ENCODE peak calls at places on chromosomes 3 and 15, in four cellular contexts. P is A549, T is HepG2, G is GM12878. K is an unnamed sample.

GRCh38 chr15:40081691-40082194 is 26.9 kb downstream of the BMF start:
- DNase-seq in G (no peak), T (peak; percentile 96), P (peak; percentile 32), K (peak; percentile 46)

GRCh38 chr3:25007974-25008658 is 419.9 kb upstream of the RARB start:
- DNase-seq in P (no peak), G (peak; percentile 15), T (no peak), K (no peak)

GRCh38 chr15:40016224-40016865 is 22.6 kb downstream of the SRP14 start:
- DNase-seq in G (no peak), P (no peak), T (no peak), K (no peak)

GRCh38 chr15:25236143-25236860 is 202.5 kb downstream of the UBE3A start:
- DNase-seq in T (no peak), G (no peak), P (no peak), K (no peak)

GRCh38 chr3:110164632-110165240 is 827.4 kb upstream of the DPPA4 start:
- DNase-seq in T (no peak), P (peak; percentile 47), G (no peak), K (no peak)

GRCh38 chr15:95247068-95247984 is 1016.0 kb downstream of the MCTP2 start:
- DNase-seq in T (peak; percentile 4), G (no peak), P (peak; percentile 96), K (peak; percentile 61)

GRCh38 chr3:170180107-170180951 is 1.2 kb downstream of the PHC3 start:
- DNase-seq in G (no peak), T (no peak), P (no peak), K (peak; percentile 28)

GRCh38 chr15:38991701-38992100 is 427.1 kb upstream of the RASGRP1 start:
- DNase-seq in T (no peak), G (no peak), P (no peak), K (no peak)

GRCh38 chr3:78823859-78824258 is 943.9 kb downstream of the ROBO1 start:
- DNase-seq in T (peak; percentile 37), P (peak; percentile 57), G (no peak), K (no peak)

GRCh38 chr15:90348456-90348855 is 3.6 kb upstream of the ZNF774 start:
- DNase-seq in T (no peak), G (no peak), P (no peak), K (no peak)

GRCh38 chr3:89179355-89179997 is 72.1 kb downstream of the EPHA3 start:
- DNase-seq in G (peak; percentile 16), P (no peak), T (no peak), K (no peak)

GRCh38 chr3:141305436-141305835 is 62.9 kb upstream of the ZBTB38 start:
- DNase-seq in T (peak; percentile 24), P (peak; percentile 77), G (no peak), K (no peak)

GRCh38 chr15:67105065-67105951 is 39.9 kb downstream of the SMAD3 start:
- DNase-seq in G (no peak), P (peak; percentile 97), T (peak; percentile 93), K (no peak)

GRCh38 chr3:56787784-56788256 is 13.9 kb downstream of the ARHGEF3 start:
- DNase-seq in G (no peak), T (no peak), P (no peak), K (no peak)

GRCh38 chr15:80507638-80508316 is 103.6 kb downstream of the ARNT2 start:
- DNase-seq in P (no peak), T (no peak), G (no peak), K (no peak)

GRCh38 chr15:52143862-52144261 is 31.3 kb upstream of the BCL2L10 start:
- DNase-seq in G (no peak), T (peak; percentile 63), P (peak; percentile 46), K (peak; percentile 38)

GRCh38 chr3:16871915-16872842 is 12.6 kb upstream of the PLCL2 start:
- DNase-seq in T (no peak), G (no peak), P (no peak), K (no peak)

GRCh38 chr3:17680530-17680929 is 61.9 kb downstream of the TBC1D5 start:
- DNase-seq in G (no peak), P (no peak), T (no peak), K (no peak)

GRCh38 chr15:48647963-48648362 is 2.5 kb upstream of the FBN1 start:
- DNase-seq in P (peak; percentile 30), T (no peak), G (no peak), K (no peak)

GRCh38 chr3:124057453-124057852 is 65.5 kb upstream of the ROPN1 start:
- DNase-seq in G (no peak), T (no peak), P (no peak), K (no peak)

GRCh38 chr3:129654126-129654525 is 47.6 kb upstream of the PLXND1 start:
- DNase-seq in T (no peak), G (no peak), P (no peak), K (no peak)

GRCh38 chr15:77682564-77682963 is 49.9 kb upstream of the LINGO1 start:
- DNase-seq in P (no peak), T (no peak), G (no peak), K (no peak)

GRCh38 chr15:31372635-31373091 is 46.0 kb downstream of the KLF13 start:
- DNase-seq in G (no peak), P (peak; percentile 48), T (no peak), K (no peak)

DNA sequence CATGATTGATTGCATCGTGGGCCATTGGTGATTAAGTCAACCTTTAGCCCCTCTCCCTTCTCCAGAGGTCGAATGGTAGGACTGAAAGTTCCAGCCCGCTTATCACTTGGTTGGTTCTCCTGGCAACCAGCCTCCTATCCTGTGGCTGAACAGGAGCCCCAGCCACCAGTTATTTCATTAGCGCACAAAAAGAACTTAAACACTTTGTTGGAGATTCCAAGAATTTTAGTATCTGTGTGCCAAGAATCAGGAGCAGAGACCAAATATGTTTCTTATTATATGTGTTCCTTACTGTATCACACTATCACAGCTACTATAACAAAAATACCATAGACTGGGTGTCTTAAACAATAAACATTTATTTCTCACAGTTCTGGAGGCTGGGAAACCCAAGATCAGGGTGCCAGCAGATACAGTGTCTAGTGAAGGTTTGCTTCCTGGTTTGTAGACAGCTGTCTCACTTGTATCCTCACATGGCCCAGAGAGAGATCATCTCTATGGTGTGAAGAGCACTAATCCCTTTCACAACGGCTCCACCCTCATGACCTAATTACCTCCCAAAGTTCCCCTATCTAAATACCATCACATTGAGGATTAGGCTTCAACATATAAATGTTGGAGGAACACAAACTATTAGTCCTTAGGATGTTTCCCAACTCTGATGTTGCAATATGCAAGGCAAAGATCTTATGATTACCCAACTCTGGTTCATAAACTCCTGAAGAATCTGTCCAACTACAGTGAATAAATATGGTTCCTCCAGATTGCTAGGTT is 30.5 kb upstream of the APH1B start:
- DNase-seq in G (no peak), T (peak; percentile 13), P (peak; percentile 70), K (no peak)
- TF ChIP-seq CTCF in G (no peak), T (no peak), P (no peak), K (no peak)

GRCh38 chr3:50318615-50319014 is 3.9 kb downstream of the HYAL2 start:
- DNase-seq in T (no peak), G (no peak), P (no peak), K (no peak)

GRCh38 chr3:50318163-50318562 is 4.4 kb downstream of the HYAL2 start:
- DNase-seq in T (no peak), P (no peak), G (no peak), K (no peak)

GRCh38 chr3:50316657-50317242 is 5.8 kb downstream of the HYAL2 start:
- DNase-seq in G (no peak), T (no peak), P (peak; percentile 73), K (peak; percentile 65)

GRCh38 chr3:50319181-50319871 is 3.2 kb downstream of the HYAL2 start:
- DNase-seq in P (no peak), G (no peak), T (no peak), K (no peak)

DNA sequence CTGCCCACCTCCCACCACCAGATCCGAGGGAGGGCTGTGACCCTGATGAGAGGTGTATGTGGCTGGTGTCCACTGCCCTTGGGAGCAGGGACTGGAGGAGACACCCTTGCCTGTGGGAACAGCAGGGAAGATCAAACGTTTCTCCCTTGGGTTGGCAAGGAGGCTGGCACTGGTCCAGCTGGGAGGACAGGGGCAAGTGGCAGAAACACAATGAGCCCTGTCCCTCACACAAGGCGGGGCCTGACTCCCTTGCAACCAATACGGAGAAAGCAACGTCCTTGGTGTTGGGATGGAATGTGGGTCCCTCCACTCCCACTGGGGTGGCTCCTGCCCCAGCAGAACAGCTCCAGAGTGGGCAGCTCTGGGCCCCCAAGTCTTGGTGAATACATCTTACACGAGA is 5.2 kb downstream of the HYAL2 start:
- DNase-seq in P (no peak), T (no peak), G (no peak), K (no peak)
- TF ChIP-seq POLR2AphosphoS2 in P (no peak), T (no peak), G (no peak), K (no peak)

GRCh38 chr3:71956716-71957115 is 171.8 kb upstream of the PROK2 start:
- DNase-seq in T (no peak), P (no peak), G (no peak), K (no peak)
- TF ChIP-seq CTCF in T (peak; percentile 45), P (no peak), G (no peak), K (peak; percentile 39)

DNA sequence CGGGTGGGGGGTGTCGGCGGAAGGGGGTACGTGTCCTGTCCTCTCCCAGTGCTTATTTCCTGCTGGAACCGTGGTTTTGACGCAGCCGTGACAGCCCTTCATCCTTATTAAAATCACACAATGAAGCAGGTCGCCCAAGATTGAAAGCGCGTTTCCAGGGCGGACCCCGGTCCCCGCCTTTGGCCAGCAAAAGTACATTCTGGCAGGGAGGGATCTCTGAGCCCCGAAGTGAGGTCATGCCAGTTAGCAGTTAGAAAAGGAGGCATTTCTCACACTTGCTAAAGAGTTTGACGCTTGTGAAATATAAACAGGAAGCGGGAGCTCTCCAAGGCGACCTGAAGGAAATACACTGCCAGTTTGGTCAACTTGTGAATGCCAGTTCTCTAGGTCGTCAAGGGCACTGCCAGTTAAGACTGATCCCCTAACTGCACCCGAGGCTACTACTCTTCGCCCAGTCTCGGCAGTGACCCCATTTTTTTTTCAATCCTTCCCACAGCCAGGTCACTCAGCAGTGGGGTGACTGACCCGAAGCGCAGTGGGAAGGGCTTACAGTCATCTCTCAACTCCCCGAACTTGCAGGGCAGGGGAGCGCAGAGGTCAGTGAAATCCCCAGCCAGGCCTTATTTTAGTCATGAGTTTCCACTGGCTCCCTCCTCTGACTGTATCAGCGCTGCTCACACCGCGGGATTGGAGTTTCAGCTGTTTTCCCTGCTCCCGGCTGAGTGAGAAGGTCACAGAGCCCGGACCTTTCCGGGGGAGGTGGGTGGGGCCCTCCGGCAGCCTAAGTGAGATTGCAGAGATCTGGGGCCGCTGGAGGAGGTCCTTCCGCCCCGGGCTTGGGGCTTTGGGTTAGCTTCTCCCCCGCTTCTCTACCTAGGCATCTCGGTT is 2.0 kb upstream of the BHLHE40 start:
- DNase-seq in P (peak; percentile 88), G (peak; percentile 89), T (peak; percentile 84), K (peak; percentile 84)
- TF ChIP-seq POLR2AphosphoS2 in P (no peak), G (peak; percentile 63), T (no peak), K (no peak)

GRCh38 chr15:60301024-60301423 is 96.8 kb downstream of the ANXA2 start:
- DNase-seq in G (no peak), P (peak; percentile 67), T (no peak), K (peak; percentile 36)

GRCh38 chr15:60297047-60297446 is 100.7 kb downstream of the ANXA2 start:
- DNase-seq in P (no peak), T (no peak), G (no peak), K (no peak)

DNA sequence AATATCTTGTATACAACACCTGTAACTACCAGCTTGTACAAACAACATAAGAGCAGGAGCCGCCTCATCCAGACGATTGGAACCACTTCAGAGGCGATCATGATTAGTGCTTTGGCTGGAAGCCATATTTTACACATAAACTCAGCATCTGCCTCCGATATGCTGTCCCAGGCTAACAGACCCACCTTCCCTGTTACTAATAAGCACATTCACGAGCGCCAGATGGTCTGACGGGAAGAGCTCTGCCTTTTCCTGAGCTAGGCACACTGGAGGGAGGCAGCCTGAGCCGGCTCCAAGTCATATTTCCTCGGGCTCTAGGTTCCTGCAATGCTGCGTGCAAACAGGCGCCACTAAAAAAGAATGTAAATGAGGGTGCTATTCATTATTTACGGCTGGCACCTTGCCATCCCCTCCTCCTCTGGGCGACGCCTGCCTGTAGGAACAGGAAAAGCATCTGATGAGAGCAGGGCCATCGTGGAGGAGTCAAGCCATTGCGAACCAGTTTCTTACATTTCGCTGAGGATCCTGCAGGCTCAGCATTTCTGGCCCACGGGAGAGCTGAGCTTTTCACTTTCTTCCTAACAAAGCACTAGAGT is 98.2 kb downstream of the ANXA2 start:
- DNase-seq in G (no peak), P (no peak), T (no peak), K (peak; percentile 22)
- TF ChIP-seq CTCF in G (no peak), P (no peak), T (no peak), K (peak; percentile 44)